ENCODE peak calls at places on chromosome 14, in four cellular contexts. N is NCI-H1417 treated with DMSO at 0.1 percent for 48 hours; T is activated CD4-positive, alpha-beta T cell treated with anti-CD3 and anti-CD28 coated beads for 48 hours; R is HTR-8/SVneo. I is an unnamed sample.

GRCh38 chr14:25049559-25050493 is at the start of gene STXBP6:
- DNase-seq in T (peak), R (peak), N (no peak), I (no peak)

GRCh38 chr14:101125719-101126375 is 222.3 kb upstream of the RTL1 start:
- DNase-seq in N (no peak), R (no peak), T (no peak), I (no peak)

GRCh38 chr14:77238996-77239395 is 32.0 kb downstream of the NGB start:
- DNase-seq in T (no peak), R (no peak), N (no peak), I (no peak)

GRCh38 chr14:39268393-39268792 is 34.7 kb downstream of the MIA2 start:
- DNase-seq in T (no peak), R (no peak), N (no peak), I (no peak)

GRCh38 chr14:51370758-51371386 is 130.8 kb downstream of the TMX1 start:
- DNase-seq in R (no peak), N (no peak), T (no peak), I (no peak)

GRCh38 chr14:76754586-76754985 is 6.7 kb upstream of the VASH1 start:
- DNase-seq in T (no peak), R (no peak), N (no peak), I (no peak)

GRCh38 chr14:22336031-22336430 is 253.0 kb downstream of the DAD1 start:
- DNase-seq in N (no peak), R (no peak), T (no peak), I (no peak)

GRCh38 chr14:92254786-92255185 is 68.2 kb upstream of the SLC24A4 start:
- DNase-seq in R (no peak), T (no peak), N (no peak), I (no peak)

GRCh38 chr14:69554500-69554899 is 20.2 kb downstream of the CCDC177 start:
- DNase-seq in N (no peak), R (no peak), T (no peak), I (no peak)

GRCh38 chr14:104121142-104121541 is 17.2 kb upstream of the KIF26A start:
- DNase-seq in T (no peak), R (no peak), N (no peak), I (no peak)

GRCh38 chr14:100688598-100689499 is 37.8 kb upstream of the DLK1 start:
- DNase-seq in T (no peak), N (no peak), R (peak), I (no peak)

GRCh38 chr14:91252901-91253794 is 8.6 kb upstream of the GPR68 start:
- DNase-seq in N (no peak), T (peak), R (peak), I (no peak)

GRCh38 chr14:74955229-74955999 is at the start of gene PGF:
- DNase-seq in T (peak), R (peak), N (no peak), I (no peak)

GRCh38 chr14:22897357-22897756 is 14.3 kb downstream of the REM2 start:
- DNase-seq in T (no peak), N (no peak), R (no peak), I (no peak)

GRCh38 chr14:58395815-58396626 is at the start of gene TOMM20L:
- DNase-seq in T (peak), N (no peak), R (peak), I (no peak)

GRCh38 chr14:100237735-100238418 is 1.1 kb upstream of the YY1 start:
- DNase-seq in R (no peak), T (peak), N (no peak), I (peak)

GRCh38 chr14:71229875-71230274 is 322.6 kb downstream of the PCNX1 start:
- DNase-seq in T (no peak), R (no peak), N (no peak), I (no peak)

I was measured in NCI-H1436 treated with DMSO at 0.1 percent for 48 hours.